ENCODE peak calls at places on chromosomes 3 and 15, in four cellular contexts. One of them, this sample, is unnamed.

GRCh38 chr15:57736591-57736990 is 30.1 kb downstream of the POLR2M start:
- DNase-seq in BJ: no peak
- DNase-seq in psoas muscle: no peak
- DNase-seq in colonic mucosa: no peak
- DNase-seq in this sample: no peak

GRCh38 chr3:42079701-42080323 is 11.3 kb upstream of the TRAK1 start:
- DNase-seq in colonic mucosa: peak
- DNase-seq in psoas muscle: no peak
- DNase-seq in BJ: no peak
- DNase-seq in this sample: no peak

GRCh38 chr3:31341130-31341529 is 191.6 kb upstream of the STT3B start:
- DNase-seq in psoas muscle: no peak
- DNase-seq in BJ: no peak
- DNase-seq in colonic mucosa: no peak
- DNase-seq in this sample: no peak

GRCh38 chr15:36210426-36210825 is 369.0 kb upstream of the CDIN1 start:
- DNase-seq in BJ: no peak
- DNase-seq in colonic mucosa: no peak
- DNase-seq in psoas muscle: no peak
- DNase-seq in this sample: no peak

GRCh38 chr15:64162869-64163661 is at the start of gene PPIB:
- DNase-seq in colonic mucosa: peak
- DNase-seq in psoas muscle: peak
- DNase-seq in BJ: peak
- DNase-seq in this sample: peak

GRCh38 chr3:101638262-101638745 is 38.6 kb downstream of the ZBTB11 start:
- DNase-seq in psoas muscle: no peak
- DNase-seq in colonic mucosa: no peak
- DNase-seq in BJ: no peak
- DNase-seq in this sample: no peak

GRCh38 chr15:99976811-99977271 is 243.6 kb upstream of the LYSMD4 start:
- DNase-seq in BJ: no peak
- DNase-seq in colonic mucosa: no peak
- DNase-seq in psoas muscle: peak
- DNase-seq in this sample: no peak

GRCh38 chr15:23538657-23539056 is 26.8 kb upstream of the MKRN3 start:
- DNase-seq in BJ: no peak
- DNase-seq in colonic mucosa: no peak
- DNase-seq in psoas muscle: no peak
- DNase-seq in this sample: no peak

GRCh38 chr3:128398586-128398985 is 68.1 kb downstream of the DNAJB8 start:
- DNase-seq in psoas muscle: no peak
- DNase-seq in BJ: no peak
- DNase-seq in colonic mucosa: no peak
- DNase-seq in this sample: no peak

GRCh38 chr3:124322966-124323365 is 331.0 kb upstream of the ROPN1 start:
- DNase-seq in psoas muscle: no peak
- DNase-seq in colonic mucosa: no peak
- DNase-seq in BJ: no peak
- DNase-seq in this sample: no peak

GRCh38 chr3:138184994-138185393 is 2.1 kb upstream of the ARMC8 start:
- DNase-seq in colonic mucosa: no peak
- DNase-seq in BJ: no peak
- DNase-seq in psoas muscle: no peak
- DNase-seq in this sample: no peak

GRCh38 chr3:183061431-183062172 is 37.7 kb downstream of the MCCC1 start:
- DNase-seq in colonic mucosa: no peak
- DNase-seq in BJ: no peak
- DNase-seq in psoas muscle: no peak
- DNase-seq in this sample: no peak

GRCh38 chr15:65862682-65863081 is 6.6 kb upstream of the RAB11A start:
- DNase-seq in colonic mucosa: peak
- DNase-seq in psoas muscle: no peak
- DNase-seq in BJ: no peak
- DNase-seq in this sample: no peak

GRCh38 chr3:184440161-184440560 is 60.3 kb downstream of the CHRD start:
- DNase-seq in psoas muscle: no peak
- DNase-seq in BJ: no peak
- DNase-seq in colonic mucosa: peak
- DNase-seq in this sample: no peak

GRCh38 chr3:47057212-47057671 is 77.8 kb downstream of the NBEAL2 start:
- DNase-seq in colonic mucosa: no peak
- DNase-seq in psoas muscle: no peak
- DNase-seq in BJ: no peak
- DNase-seq in this sample: no peak

GRCh38 chr3:173761161-173761560 is 363.6 kb downstream of the NLGN1 start:
- DNase-seq in colonic mucosa: no peak
- DNase-seq in psoas muscle: no peak
- DNase-seq in BJ: no peak
- DNase-seq in this sample: no peak

GRCh38 chr15:72229076-72229946 is 1.7 kb downstream of the PKM start:
- DNase-seq in colonic mucosa: no peak
- DNase-seq in BJ: no peak
- DNase-seq in psoas muscle: peak
- DNase-seq in this sample: no peak

GRCh38 chr3:126959144-126959920 is 23.6 kb upstream of the PLXNA1 start:
- DNase-seq in psoas muscle: peak
- DNase-seq in BJ: no peak
- DNase-seq in colonic mucosa: no peak
- DNase-seq in this sample: no peak

GRCh38 chr3:109643590-109643989 is 306.2 kb upstream of the DPPA4 start:
- DNase-seq in psoas muscle: no peak
- DNase-seq in colonic mucosa: no peak
- DNase-seq in BJ: no peak
- DNase-seq in this sample: no peak

GRCh38 chr3:156677120-156677479 is 2.7 kb downstream of the TIPARP start:
- DNase-seq in psoas muscle: no peak
- DNase-seq in BJ: no peak
- DNase-seq in colonic mucosa: no peak
- DNase-seq in this sample: no peak

GRCh38 chr3:81922404-81922803 is 161.0 kb upstream of the GBE1 start:
- DNase-seq in colonic mucosa: no peak
- DNase-seq in psoas muscle: no peak
- DNase-seq in BJ: no peak
- DNase-seq in this sample: no peak

GRCh38 chr3:27758083-27758482 is 36.0 kb upstream of the EOMES start:
- DNase-seq in BJ: peak
- DNase-seq in psoas muscle: no peak
- DNase-seq in colonic mucosa: no peak
- DNase-seq in this sample: peak

GRCh38 chr3:42051384-42052131 is 39.6 kb upstream of the TRAK1 start:
- DNase-seq in colonic mucosa: no peak
- DNase-seq in psoas muscle: no peak
- DNase-seq in BJ: no peak
- DNase-seq in this sample: no peak

GRCh38 chr15:71572452-71573053 is 237.8 kb upstream of the NR2E3 start:
- DNase-seq in BJ: no peak
- DNase-seq in psoas muscle: no peak
- DNase-seq in colonic mucosa: no peak
- DNase-seq in this sample: no peak

GRCh38 chr3:15768421-15769255 is 29.1 kb downstream of the ANKRD28 start:
- DNase-seq in BJ: peak
- DNase-seq in psoas muscle: peak
- DNase-seq in colonic mucosa: no peak
- DNase-seq in this sample: peak

GRCh38 chr3:4830586-4830914 is 148.7 kb upstream of the BHLHE40 start:
- DNase-seq in psoas muscle: no peak
- DNase-seq in BJ: no peak
- DNase-seq in colonic mucosa: no peak
- DNase-seq in this sample: no peak

GRCh38 chr3:82496890-82497560 is 735.6 kb upstream of the GBE1 start:
- DNase-seq in psoas muscle: no peak
- DNase-seq in BJ: no peak
- DNase-seq in colonic mucosa: no peak
- DNase-seq in this sample: no peak

GRCh38 chr3:123186695-123187094 is 15.0 kb upstream of the SEC22A start:
- DNase-seq in psoas muscle: no peak
- DNase-seq in colonic mucosa: no peak
- DNase-seq in BJ: no peak
- DNase-seq in this sample: no peak

GRCh38 chr3:34046154-34046553 is 247.7 kb downstream of the PDCD6IP start:
- DNase-seq in BJ: no peak
- DNase-seq in colonic mucosa: no peak
- DNase-seq in psoas muscle: no peak
- DNase-seq in this sample: no peak

GRCh38 chr3:192408721-192409151 is 318.6 kb downstream of the FGF12 start:
- DNase-seq in colonic mucosa: no peak
- DNase-seq in BJ: no peak
- DNase-seq in psoas muscle: peak
- DNase-seq in this sample: no peak
- H3K4me3 ChIP-seq in colonic mucosa: peak
- H3K4me3 ChIP-seq in BJ: no peak
- H3K4me3 ChIP-seq in psoas muscle: peak
- H3K4me3 ChIP-seq in this sample: no peak

GRCh38 chr3:88057650-88058321 is 1.0 kb downstream of the CGGBP1 start:
- DNase-seq in BJ: no peak
- DNase-seq in psoas muscle: no peak
- DNase-seq in colonic mucosa: no peak
- DNase-seq in this sample: no peak
- TF ChIP-seq CTCF in BJ: peak
- TF ChIP-seq CTCF in psoas muscle: no peak
- TF ChIP-seq CTCF in colonic mucosa: no peak
- TF ChIP-seq CTCF in this sample: no peak

GRCh38 chr3:45035441-45036301 is 9.6 kb downstream of the CLEC3B start:
- DNase-seq in psoas muscle: peak
- DNase-seq in BJ: no peak
- DNase-seq in colonic mucosa: peak
- DNase-seq in this sample: no peak
- H3K4me3 ChIP-seq in psoas muscle: peak
- H3K4me3 ChIP-seq in BJ: peak
- H3K4me3 ChIP-seq in colonic mucosa: peak
- H3K4me3 ChIP-seq in this sample: peak

DNA sequence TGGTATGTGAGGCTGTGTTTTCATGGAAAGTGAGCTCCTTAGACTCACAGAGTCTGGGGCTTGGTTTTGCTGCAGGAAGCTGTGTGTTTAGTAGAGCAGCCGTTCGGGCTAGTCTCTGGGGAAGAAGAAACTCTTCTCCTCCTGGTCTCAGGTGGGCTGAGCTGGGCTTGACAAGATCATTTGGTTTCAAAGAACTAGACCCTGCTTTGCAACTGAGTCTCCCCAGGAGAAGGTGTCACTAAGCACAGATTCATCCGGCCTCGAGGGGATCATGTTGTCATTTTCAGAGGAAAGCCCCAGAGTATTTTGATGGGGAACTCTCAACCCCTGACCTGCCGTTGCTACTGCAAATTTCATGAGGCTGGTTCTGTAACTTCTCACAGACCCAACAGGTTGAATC is 188.5 kb downstream of the FAM43A start:
- DNase-seq in psoas muscle: no peak
- DNase-seq in BJ: no peak
- DNase-seq in colonic mucosa: no peak
- DNase-seq in this sample: no peak
- TF ChIP-seq CTCF in psoas muscle: no peak
- TF ChIP-seq CTCF in BJ: no peak
- TF ChIP-seq CTCF in colonic mucosa: no peak
- TF ChIP-seq CTCF in this sample: no peak

DNA sequence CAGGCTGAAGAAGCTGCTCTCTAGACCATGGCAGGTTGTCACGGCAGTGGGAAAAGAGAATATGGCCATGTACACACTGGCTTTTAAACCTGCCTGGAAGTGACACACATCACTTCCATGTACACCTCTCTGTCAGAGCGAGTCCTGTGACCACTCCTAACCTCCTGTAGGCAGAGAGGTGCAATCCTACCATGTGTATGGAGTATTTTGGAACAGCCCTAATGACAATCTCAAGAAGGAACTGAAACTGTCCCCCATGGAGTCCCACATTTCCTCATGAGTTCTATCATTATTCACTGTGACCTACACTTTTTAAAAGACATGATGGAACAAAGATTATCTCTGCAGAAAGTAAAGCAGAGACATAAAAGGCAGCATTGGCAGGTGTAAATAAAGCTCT is 153.4 kb upstream of the PFN2 start:
- DNase-seq in psoas muscle: no peak
- DNase-seq in colonic mucosa: no peak
- DNase-seq in BJ: no peak
- DNase-seq in this sample: no peak
- H3K4me3 ChIP-seq in psoas muscle: no peak
- H3K4me3 ChIP-seq in colonic mucosa: no peak
- H3K4me3 ChIP-seq in BJ: no peak
- H3K4me3 ChIP-seq in this sample: no peak

GRCh38 chr3:65350786-65351476 is 663.1 kb upstream of the ADAMTS9 start:
- DNase-seq in colonic mucosa: peak
- DNase-seq in BJ: no peak
- DNase-seq in psoas muscle: no peak
- DNase-seq in this sample: no peak

GRCh38 chr3:65351753-65352152 is 664.0 kb upstream of the ADAMTS9 start:
- DNase-seq in psoas muscle: no peak
- DNase-seq in BJ: no peak
- DNase-seq in colonic mucosa: no peak
- DNase-seq in this sample: no peak

GRCh38 chr3:65354880-65355279 is 667.1 kb upstream of the ADAMTS9 start:
- DNase-seq in colonic mucosa: no peak
- DNase-seq in BJ: no peak
- DNase-seq in psoas muscle: no peak
- DNase-seq in this sample: no peak

GRCh38 chr3:65356331-65357286 is 668.8 kb upstream of the ADAMTS9 start:
- DNase-seq in psoas muscle: no peak
- DNase-seq in colonic mucosa: no peak
- DNase-seq in BJ: no peak
- DNase-seq in this sample: no peak

DNA sequence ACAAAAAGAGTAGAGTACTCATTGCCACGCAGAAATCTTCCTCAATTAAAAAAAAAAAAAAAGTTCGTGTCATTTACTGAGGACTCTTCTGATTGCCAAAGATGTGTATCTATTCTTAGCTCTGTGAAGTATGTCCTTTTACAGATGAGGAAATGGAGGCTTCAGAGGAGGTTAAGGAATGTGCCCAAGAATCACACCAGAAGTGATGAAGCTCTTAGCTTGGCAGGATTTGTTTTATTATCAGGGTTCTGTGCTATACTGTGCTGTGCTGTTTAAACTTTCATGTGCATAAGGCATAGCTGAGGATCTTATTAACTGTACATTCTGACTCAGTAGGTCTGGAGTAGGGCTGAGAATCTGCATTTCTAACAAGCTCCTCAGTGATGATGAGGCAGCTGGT is 665.2 kb upstream of the ADAMTS9 start:
- DNase-seq in BJ: no peak
- DNase-seq in colonic mucosa: no peak
- DNase-seq in psoas muscle: no peak
- DNase-seq in this sample: peak
- TF ChIP-seq CTCF in BJ: no peak
- TF ChIP-seq CTCF in colonic mucosa: no peak
- TF ChIP-seq CTCF in psoas muscle: no peak
- TF ChIP-seq CTCF in this sample: no peak

This sample was measured in AG04449.